ENCODE peak calls at places on chromosomes 6 and 20, in four cellular contexts. B is heart right ventricle, S is astrocyte, D is endodermal cell. A is an unnamed sample.

GRCh38 chr6:138500045-138500665 is 861 bp upstream of the NHSL1 start:
- DNase-seq in S (no peak), D (no peak), B (no peak), A (no peak)

GRCh38 chr20:33796263-33796906 is 14.8 kb upstream of the CHMP4B start:
- DNase-seq in D (no peak), B (no peak), S (no peak), A (no peak)

GRCh38 chr20:63081831-63082230 is 75.1 kb upstream of the BHLHE23 start:
- DNase-seq in B (no peak), D (no peak), S (no peak), A (no peak)

GRCh38 chr20:58713801-58714339 is 21.3 kb downstream of the NPEPL1 start:
- DNase-seq in S (no peak), D (no peak), B (no peak), A (no peak)

GRCh38 chr6:82617648-82618047 is 254.0 kb downstream of the TPBG start:
- DNase-seq in B (no peak), D (no peak), S (peak; percentile 16), A (no peak)

GRCh38 chr6:7414811-7415210 is 25.2 kb downstream of the RIOK1 start:
- DNase-seq in B (no peak), D (no peak), S (peak; percentile 62), A (peak; percentile 56)

GRCh38 chr6:145233955-145234354 is 501.4 kb downstream of the EPM2A start:
- DNase-seq in D (no peak), S (no peak), B (no peak), A (no peak)

GRCh38 chr6:41682056-41682477 is 43.8 kb downstream of the MDFI start:
- DNase-seq in D (peak; percentile 99), S (peak; percentile 75), B (peak; percentile 95), A (peak; percentile 86)

GRCh38 chr6:109465772-109466171 is 10.2 kb upstream of the MICAL1 start:
- DNase-seq in D (no peak), B (no peak), S (no peak), A (no peak)

GRCh38 chr6:20213271-20213798 is 1.1 kb upstream of the MBOAT1 start:
- DNase-seq in S (no peak), B (no peak), D (no peak), A (no peak)

GRCh38 chr20:43914697-43915208 is at the start of gene TOX2:
- DNase-seq in D (peak; percentile 85), S (no peak), B (no peak), A (peak; percentile 29)

GRCh38 chr6:45423901-45424627 is 46.3 kb upstream of the SUPT3H start:
- DNase-seq in B (peak; percentile 19), D (peak; percentile 77), S (no peak), A (peak; percentile 47)

GRCh38 chr6:82555801-82556200 is 192.2 kb downstream of the TPBG start:
- DNase-seq in S (peak; percentile 54), B (no peak), D (no peak), A (peak; percentile 79)

GRCh38 chr6:35425284-35425683 is 26.9 kb upstream of the FANCE start:
- DNase-seq in S (peak; percentile 97), D (no peak), B (no peak), A (peak; percentile 91)

GRCh38 chr20:33460711-33461110 is 17.1 kb upstream of the SNTA1 start:
- DNase-seq in D (peak; percentile 67), B (no peak), S (no peak), A (no peak)

GRCh38 chr20:19265646-19266374 is 53.4 kb downstream of the SLC24A3 start:
- DNase-seq in S (no peak), D (peak; percentile 89), B (no peak), A (no peak)

GRCh38 chr6:29809249-29809648 is 18.4 kb upstream of the HLA-G start:
- DNase-seq in D (no peak), S (no peak), B (no peak), A (no peak)

GRCh38 chr6:52984247-52984646 is 10.8 kb downstream of the GSTA4 start:
- DNase-seq in S (peak; percentile 45), D (no peak), B (no peak), A (no peak)

GRCh38 chr6:84224251-84224650 is 3.2 kb downstream of the CEP162 start:
- DNase-seq in D (no peak), B (no peak), S (peak; percentile 8), A (peak; percentile 26)

GRCh38 chr20:43963872-43964791 is 49.5 kb downstream of the TOX2 start:
- DNase-seq in D (peak; percentile 32), B (peak; percentile 43), S (peak; percentile 22), A (peak; percentile 87)

GRCh38 chr20:6886065-6886729 is 118.7 kb downstream of the BMP2 start:
- DNase-seq in D (peak; percentile 52), B (no peak), S (no peak), A (no peak)

GRCh38 chr20:56328861-56329260 is 29.9 kb upstream of the FAM210B start:
- DNase-seq in S (no peak), D (peak; percentile 80), B (no peak), A (peak; percentile 4)

GRCh38 chr6:22227824-22228610 is 68.8 kb downstream of the PRL start:
- DNase-seq in D (no peak), S (no peak), B (no peak), A (peak; percentile 41)

GRCh38 chr6:133254552-133255228 is 13.5 kb downstream of the EYA4 start:
- DNase-seq in B (no peak), D (no peak), S (peak; percentile 47), A (peak; percentile 65)

GRCh38 chr20:46014517-46015396 is 6.0 kb downstream of the MMP9 start:
- DNase-seq in B (no peak), D (no peak), S (no peak), A (no peak)

GRCh38 chr6:24323632-24324337 is 34.1 kb downstream of the DCDC2 start:
- DNase-seq in D (no peak), S (peak; percentile 87), B (no peak), A (no peak)

GRCh38 chr6:42512498-42513042 is 51.3 kb upstream of the UBR2 start:
- DNase-seq in D (no peak), B (no peak), S (no peak), A (no peak)

GRCh38 chr6:75546401-75546800 is 52.8 kb upstream of the FILIP1 start:
- DNase-seq in D (no peak), B (no peak), S (peak; percentile 7), A (peak; percentile 60)

GRCh38 chr20:10652660-10653191 is 21.1 kb downstream of the JAG1 start:
- DNase-seq in D (no peak), S (peak; percentile 19), B (no peak), A (no peak)

GRCh38 chr6:13006578-13007300 is 290.2 kb downstream of the PHACTR1 start:
- DNase-seq in B (no peak), D (no peak), S (peak; percentile 56), A (peak; percentile 25)

GRCh38 chr20:47857142-47857993 is 72.1 kb upstream of the SULF2 start:
- DNase-seq in D (peak; percentile 60), B (peak; percentile 62), S (peak; percentile 84), A (peak; percentile 24)

GRCh38 chr20:17875981-17876385 is 92.6 kb downstream of the SNX5 start:
- DNase-seq in S (no peak), D (peak; percentile 81), B (no peak), A (no peak)

GRCh38 chr6:16711551-16712249 is 49.6 kb downstream of the ATXN1 start:
- DNase-seq in S (no peak), D (no peak), B (no peak), A (no peak)

GRCh38 chr6:2990179-2990931 is 9.3 kb upstream of the NQO2 start:
- DNase-seq in B (peak; percentile 36), D (peak; percentile 71), S (peak; percentile 62), A (peak; percentile 49)

GRCh38 chr6:2989332-2990178 is 10.1 kb upstream of the NQO2 start:
- DNase-seq in B (peak; percentile 87), D (peak; percentile 93), S (peak; percentile 96), A (peak; percentile 97)

GRCh38 chr6:2988426-2989331 is 11.0 kb upstream of the NQO2 start:
- DNase-seq in B (peak; percentile 95), D (peak; percentile 97), S (peak; percentile 93), A (peak; percentile 84)

GRCh38 chr6:2992330-2992979 is 7.2 kb upstream of the NQO2 start:
- DNase-seq in D (peak; percentile 26), S (no peak), B (no peak), A (no peak)

DNA sequence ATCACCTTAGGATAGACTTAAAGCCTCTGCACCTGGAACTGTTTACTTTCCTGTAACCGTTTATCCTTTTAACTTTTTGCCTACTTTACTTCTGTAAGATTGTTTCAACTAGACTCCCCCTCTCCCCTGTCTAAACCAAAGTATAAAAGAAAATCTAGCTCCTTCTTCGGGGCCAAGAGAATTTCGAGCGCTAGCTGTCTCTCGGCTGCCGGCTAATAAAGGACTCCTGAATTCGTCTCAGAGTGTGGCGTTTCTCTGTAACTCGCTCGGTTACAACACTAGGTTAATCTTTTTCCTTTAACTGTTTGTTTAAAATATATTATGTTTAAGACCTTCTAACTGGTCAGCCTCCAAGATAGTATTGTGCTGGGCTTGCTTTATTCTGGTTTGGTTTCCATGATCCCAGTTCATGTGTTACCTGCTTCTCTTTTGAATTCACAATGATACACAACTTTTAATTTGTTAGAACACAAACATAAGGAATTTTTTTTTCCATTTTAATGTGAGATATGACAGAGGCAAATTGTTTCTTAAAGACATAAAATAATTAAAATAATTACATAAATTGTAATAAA is 8.7 kb upstream of the NQO2 start:
- DNase-seq in D (no peak), B (no peak), S (no peak), A (no peak)
- H3K4me3 ChIP-seq in D (peak overlapping the region; percentile 50), B (peak overlapping the region; percentile 97), S (peak overlapping the region; percentile 74), A (peak overlapping the region; percentile 83)

GRCh38 chr6:73586416-73586974 is 65.7 kb upstream of the EEF1A1 start:
- DNase-seq in D (no peak), S (peak; percentile 23), B (no peak), A (peak; percentile 66)
- TF ChIP-seq CTCF in D (no peak), S (no peak), B (no peak), A (no peak)

DNA sequence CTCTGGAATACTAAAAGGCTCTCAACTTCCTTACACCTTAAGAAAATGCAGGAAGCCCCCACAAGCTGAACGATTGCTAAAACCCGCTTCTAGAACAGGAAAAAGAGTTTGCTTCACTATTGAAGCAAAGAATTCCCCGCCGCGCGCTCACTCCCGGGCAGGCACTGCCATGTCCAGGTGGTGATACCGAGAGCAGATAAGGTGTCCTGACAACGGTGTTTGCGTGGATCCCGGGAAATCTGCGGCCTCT is 1.1 kb downstream of the RRAGD start:
- DNase-seq in S (no peak), D (no peak), B (no peak), A (no peak)
- H3K4me3 ChIP-seq in S (peak overlapping the region; percentile 57), D (peak overlapping the region; percentile 71), B (peak overlapping the region; percentile 78), A (no peak overlapping the region)

GRCh38 chr6:5215799-5216198 is 45.0 kb downstream of the LYRM4 start:
- DNase-seq in B (no peak), D (no peak), S (no peak), A (no peak)

GRCh38 chr6:5219292-5219691 is 41.5 kb downstream of the LYRM4 start:
- DNase-seq in D (no peak), B (no peak), S (no peak), A (no peak)

GRCh38 chr6:5213851-5214507 is 46.8 kb downstream of the LYRM4 start:
- DNase-seq in D (no peak), B (peak; percentile 29), S (peak; percentile 18), A (peak; percentile 28)

GRCh38 chr6:5215181-5215580 is 45.6 kb downstream of the LYRM4 start:
- DNase-seq in B (no peak), S (peak; percentile 8), D (no peak), A (peak; percentile 48)

DNA sequence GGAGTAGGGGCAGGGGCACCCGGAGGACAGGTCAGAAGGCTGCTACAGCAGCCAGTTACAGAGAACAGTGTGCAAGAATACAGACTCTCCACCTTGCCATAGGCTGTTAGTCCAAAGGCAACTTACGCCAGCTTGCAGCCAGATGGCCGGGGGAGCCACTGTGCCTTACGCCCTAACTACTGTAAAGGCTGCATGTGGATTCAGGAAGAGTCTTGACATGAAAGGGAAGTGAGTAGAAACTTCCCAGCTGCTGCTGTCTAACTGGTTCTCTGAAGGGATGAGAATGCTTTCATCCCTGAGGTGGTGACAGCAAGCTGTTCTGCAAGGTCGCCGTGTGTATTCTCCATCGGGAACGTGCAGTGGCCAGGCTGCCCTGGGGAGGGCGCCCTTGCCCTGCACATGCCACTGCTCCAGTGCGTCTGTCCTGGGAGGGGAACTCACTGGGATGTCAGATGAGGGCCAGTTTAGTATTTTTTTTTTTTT is 46.1 kb downstream of the LYRM4 start:
- DNase-seq in S (no peak), D (peak; percentile 94), B (peak; percentile 34), A (peak; percentile 55)
- TF ChIP-seq CTCF in S (peak; percentile 44), D (peak; percentile 98), B (peak; percentile 70), A (peak; percentile 73)